ENCODE peak calls at places on chromosome 2, in nine cellular contexts. W is suprapubic skin, X is right lobe of liver, Q is A549, S is lower leg skin, D is HepG2, U is heart left ventricle, F is breast epithelium, C is K562. J is an unnamed sample.

GRCh38 chr2:145760781-145761649 is 1241.1 kb upstream of the ZEB2 start:
- DNase-seq in W (no peak), X (no peak), Q (peak; percentile 71), S (no peak), D (peak; percentile 96), U (no peak), F (no peak), C (no peak), J (no peak)

GRCh38 chr2:71560286-71561011 is 107.1 kb downstream of the DYSF start:
- DNase-seq in W (no peak), X (no peak), Q (no peak), S (no peak), D (no peak), U (peak; percentile 44), F (no peak), C (no peak), J (no peak)

GRCh38 chr2:205051417-205051816 is 506.1 kb downstream of the PARD3B start:
- DNase-seq in W (no peak), X (no peak), Q (no peak), S (no peak), D (no peak), U (no peak), F (no peak), C (no peak), J (no peak)

GRCh38 chr2:220334871-220335590 is 707.6 kb downstream of the SLC4A3 start:
- DNase-seq in W (no peak), X (no peak), Q (no peak), S (no peak), D (no peak), U (no peak), F (no peak), C (no peak), J (no peak)

GRCh38 chr2:219056896-219057708 is 3.6 kb downstream of the IHH start:
- DNase-seq in W (no peak), X (no peak), Q (no peak), S (no peak), D (no peak), U (no peak), F (no peak), C (no peak), J (no peak)

GRCh38 chr2:35822716-35823115 is 532.9 kb upstream of the CRIM1 start:
- DNase-seq in W (no peak), X (no peak), Q (no peak), S (no peak), D (no peak), U (no peak), F (no peak), C (no peak), J (no peak)

GRCh38 chr2:33336036-33336625 is 140.3 kb upstream of the RASGRP3 start:
- DNase-seq in W (no peak), X (no peak), Q (no peak), S (no peak), D (no peak), U (no peak), F (no peak), C (no peak), J (no peak)

GRCh38 chr2:88530081-88530480 is 77.6 kb upstream of the FOXI3 start:
- DNase-seq in W (no peak), X (no peak), Q (no peak), S (no peak), D (peak; percentile 21), U (no peak), F (no peak), C (no peak), J (no peak)

GRCh38 chr2:1973636-1974035 is 229.3 kb upstream of the PXDN start:
- DNase-seq in W (no peak), X (no peak), Q (no peak), S (no peak), D (no peak), U (no peak), F (no peak), C (no peak), J (no peak)

GRCh38 chr2:15649556-15650255 is 58.0 kb downstream of the DDX1 start:
- DNase-seq in W (no peak), X (no peak), Q (no peak), S (peak; percentile 71), D (no peak), U (no peak), F (no peak), C (no peak), J (no peak)

GRCh38 chr2:125318740-125319139 is 1293.7 kb downstream of the CNTNAP5 start:
- DNase-seq in W (no peak), X (no peak), Q (no peak), S (no peak), D (no peak), U (no peak), F (no peak), C (no peak), J (no peak)

GRCh38 chr2:125310671-125311364 is 1285.7 kb downstream of the CNTNAP5 start:
- DNase-seq in W (no peak), X (no peak), Q (no peak), S (no peak), D (no peak), U (no peak), F (no peak), C (no peak), J (no peak)

GRCh38 chr2:125312342-125312741 is 1287.3 kb downstream of the CNTNAP5 start:
- DNase-seq in W (no peak), X (no peak), Q (no peak), S (no peak), D (no peak), U (no peak), F (no peak), C (no peak), J (no peak)

DNA sequence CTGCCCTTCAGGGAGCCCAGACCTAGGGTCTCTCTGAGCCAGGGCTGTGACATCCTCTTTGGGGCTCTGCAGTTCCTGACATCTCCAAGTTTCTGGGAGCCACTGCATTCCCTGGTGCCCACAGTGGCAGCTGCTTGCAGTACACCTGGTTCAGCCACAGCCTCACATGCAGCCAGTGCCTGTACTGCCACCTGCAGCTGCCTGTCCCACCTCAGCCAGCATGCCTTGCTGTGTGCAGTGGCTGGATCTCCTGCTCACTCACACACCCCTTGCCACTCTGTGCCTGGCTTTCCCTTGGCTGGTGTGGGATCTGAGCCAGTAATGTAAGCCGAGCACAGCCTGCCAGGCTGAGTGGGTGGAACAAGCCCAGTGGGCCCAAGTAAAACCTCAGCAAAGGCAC is 1288.7 kb downstream of the CNTNAP5 start:
- DNase-seq in W (no peak), X (no peak), Q (no peak), S (no peak), D (no peak), U (no peak), F (no peak), C (no peak), J (no peak)
- TF ChIP-seq CTCF in W (no peak), X (no peak), Q (no peak), S (no peak), D (no peak), U (no peak), F (no peak), C (no peak), J (no peak)

GRCh38 chr2:239587311-239587731 is 186.5 kb upstream of the HDAC4 start:
- DNase-seq in W (no peak), X (no peak), Q (no peak), S (no peak), D (no peak), U (peak; percentile 46), F (no peak), C (no peak), J (no peak)
- TF ChIP-seq POLR2A in W (no peak), X (no peak), Q (no peak), S (no peak), D (no peak), U (no peak), F (no peak), C (no peak), J (no peak)

GRCh38 chr2:181431674-181432073 is 25.5 kb upstream of the ITGA4 start:
- DNase-seq in W (no peak), X (no peak), Q (no peak), S (no peak), D (no peak), U (no peak), F (no peak), C (no peak), J (no peak)

GRCh38 chr2:181426687-181427086 is 30.5 kb upstream of the ITGA4 start:
- DNase-seq in W (no peak), X (no peak), Q (no peak), S (no peak), D (no peak), U (no peak), F (no peak), C (no peak), J (no peak)

DNA sequence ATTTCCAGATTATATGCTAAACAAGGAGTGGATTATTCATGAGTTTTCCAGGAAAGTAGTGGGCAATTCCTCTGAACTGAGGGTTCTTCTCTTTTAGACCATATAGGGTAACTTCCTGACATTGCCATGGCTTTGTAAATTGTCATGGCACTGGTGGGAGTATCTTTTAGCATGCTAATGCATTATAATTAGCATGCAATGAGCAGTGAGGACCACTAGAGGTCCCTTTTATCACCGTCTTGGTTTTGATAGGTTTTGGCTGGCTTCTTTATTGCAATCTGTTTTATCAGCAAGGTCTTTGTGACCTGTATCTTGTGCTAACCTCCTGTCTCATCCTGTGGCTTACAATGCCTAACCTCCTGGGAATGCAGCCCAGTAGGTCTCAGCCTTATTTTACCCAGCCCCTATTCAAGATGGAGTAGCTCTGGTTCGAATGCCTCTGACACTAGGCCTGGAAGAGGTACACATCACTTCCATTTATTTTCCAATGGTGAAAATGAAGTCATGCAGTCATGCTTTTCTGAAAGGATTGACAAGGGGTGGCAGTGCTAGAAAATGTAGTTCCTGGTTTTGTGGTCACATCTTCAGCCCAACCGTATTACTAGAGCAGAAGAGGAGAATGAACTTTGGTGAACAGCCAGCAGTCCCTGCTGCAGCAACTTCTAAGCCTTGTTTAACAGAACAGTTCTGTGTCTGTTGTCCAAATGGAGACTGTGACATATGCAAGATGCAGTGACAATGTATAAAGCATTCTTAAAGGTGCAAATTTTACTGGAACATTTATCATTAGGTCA is 26.6 kb upstream of the ITGA4 start:
- DNase-seq in W (no peak), X (no peak), Q (peak; percentile 9), S (no peak), D (no peak), U (no peak), F (no peak), C (no peak), J (no peak)
- TF ChIP-seq CTCF in W (no peak), X (peak; percentile 22), Q (no peak), S (no peak), D (no peak), U (peak; percentile 34), F (no peak), C (peak; percentile 18), J (no peak)

GRCh38 chr2:54708584-54709340 is 14.7 kb upstream of the EML6 start:
- DNase-seq in W (no peak), X (peak; percentile 72), Q (no peak), S (peak; percentile 87), D (no peak), U (peak; percentile 66), F (no peak), C (no peak), J (no peak)

GRCh38 chr2:54712516-54712915 is 10.9 kb upstream of the EML6 start:
- DNase-seq in W (no peak), X (no peak), Q (no peak), S (no peak), D (no peak), U (no peak), F (no peak), C (no peak), J (no peak)

GRCh38 chr2:54710216-54710615 is 13.2 kb upstream of the EML6 start:
- DNase-seq in W (no peak), X (no peak), Q (no peak), S (no peak), D (no peak), U (peak; percentile 37), F (no peak), C (no peak), J (no peak)

GRCh38 chr2:54706622-54707021 is 16.8 kb upstream of the EML6 start:
- DNase-seq in W (no peak), X (no peak), Q (no peak), S (no peak), D (peak; percentile 55), U (no peak), F (no peak), C (no peak), J (no peak)

GRCh38 chr2:54709341-54709809 is 14.1 kb upstream of the EML6 start:
- DNase-seq in W (no peak), X (peak; percentile 81), Q (no peak), S (no peak), D (no peak), U (peak; percentile 68), F (no peak), C (no peak), J (no peak)
- TF ChIP-seq POLR2A in W (no peak), X (peak; percentile 35), Q (no peak), S (no peak), D (no peak), U (no peak), F (no peak), C (no peak), J (no peak)